ENCODE peak calls at places on chromosomes 2 and 18, in seven cellular contexts. B is brain microvascular endothelial cell; N is GM13976; G is activated CD4-positive, alpha-beta T cell treated with anti-CD3 and anti-CD28 coated beads, Interleukin-2, amount 50 U/mL, for 24 hours; D is T follicular helper cell; S is astrocyte of the spinal cord; Y is stimulated activated CD8-positive, alpha-beta memory T cell treated with anti-CD3 and anti-CD28 coated beads, Interleukin-15, amount 100 ng/mL, for 4 hours. U is an unnamed sample.
A peak's percentile ranks its signal among the peaks of the same experiment; 100 is the strongest.

GRCh38 chr18:58505181-58505580 is 123.7 kb downstream of the ALPK2 start:
- DNase-seq in S (no peak), B (no peak), Y (no peak), D (peak; percentile 11), G (no peak), N (no peak), U (no peak)

GRCh38 chr2:2586961-2587360 is 255.9 kb upstream of the MYT1L start:
- DNase-seq in S (no peak), N (no peak), G (no peak), D (no peak), B (no peak), Y (no peak), U (no peak)

GRCh38 chr2:5401258-5401657 is 290.9 kb upstream of the SOX11 start:
- DNase-seq in Y (no peak), S (peak; percentile 19), B (no peak), N (no peak), D (no peak), G (no peak), U (no peak)

GRCh38 chr2:152577611-152578010 is 139.7 kb downstream of the PRPF40A start:
- DNase-seq in N (no peak), G (no peak), S (peak; percentile 37), D (no peak), B (no peak), Y (no peak), U (no peak)

GRCh38 chr2:229578052-229578846 is 136.1 kb downstream of the DNER start:
- DNase-seq in G (no peak), N (no peak), Y (no peak), D (no peak), B (no peak), S (no peak), U (no peak)

GRCh38 chr2:74328074-74328473 is 15.1 kb downstream of the SLC4A5 start:
- DNase-seq in S (no peak), D (no peak), B (no peak), N (no peak), Y (no peak), G (no peak), U (peak; percentile 45)

GRCh38 chr2:56175779-56176178 is 8.0 kb upstream of the CCDC85A start:
- DNase-seq in D (no peak), G (no peak), N (no peak), Y (no peak), S (no peak), B (no peak), U (no peak)

GRCh38 chr2:202555354-202555753 is 79.4 kb upstream of the FAM117B start:
- DNase-seq in G (no peak), S (no peak), Y (no peak), N (no peak), D (no peak), B (no peak), U (no peak)

GRCh38 chr2:219409619-219410018 is 8.6 kb upstream of the DES start:
- DNase-seq in D (no peak), S (no peak), B (no peak), N (no peak), G (no peak), Y (no peak), U (no peak)

GRCh38 chr2:32697156-32697555 is 69.3 kb downstream of the TTC27 start:
- DNase-seq in D (no peak), Y (no peak), G (no peak), S (peak; percentile 82), N (no peak), B (no peak), U (no peak)

GRCh38 chr2:233068762-233069418 is 8.7 kb downstream of the INPP5D start:
- DNase-seq in B (no peak), S (no peak), Y (no peak), G (no peak), D (no peak), N (no peak), U (no peak)

GRCh38 chr2:50922506-50922905 is 109.4 kb downstream of the NRXN1 start:
- DNase-seq in S (no peak), Y (no peak), N (no peak), G (no peak), B (no peak), D (no peak), U (no peak)

GRCh38 chr2:128594953-128595677 is 276.4 kb upstream of the HS6ST1 start:
- DNase-seq in B (no peak), D (no peak), Y (no peak), G (no peak), S (no peak), N (no peak), U (peak; percentile 8)

GRCh38 chr2:148813603-148814065 is 61.4 kb upstream of the KIF5C start:
- DNase-seq in B (no peak), Y (peak; percentile 65), D (peak; percentile 18), G (peak; percentile 47), S (no peak), N (peak; percentile 89), U (peak; percentile 83)

GRCh38 chr18:54251606-54252400 is 17.5 kb upstream of the POLI start:
- DNase-seq in D (no peak), S (no peak), B (no peak), N (no peak), G (no peak), Y (no peak), U (no peak)

GRCh38 chr2:75610671-75611070 is 35.9 kb upstream of the MRPL19 start:
- DNase-seq in Y (no peak), S (no peak), G (no peak), D (no peak), N (no peak), B (no peak), U (no peak)

GRCh38 chr2:181626671-181627070 is 30.2 kb downstream of the CERKL start:
- DNase-seq in G (no peak), D (no peak), B (no peak), S (no peak), Y (no peak), N (no peak), U (no peak)

GRCh38 chr2:7886665-7887064 is 795.2 kb upstream of the ID2 start:
- DNase-seq in S (no peak), N (no peak), B (peak; percentile 14), D (no peak), Y (no peak), G (no peak), U (no peak)

GRCh38 chr18:31102941-31103340 is 720 bp upstream of the DSC2 start:
- DNase-seq in S (no peak), Y (no peak), B (no peak), G (no peak), D (no peak), N (no peak), U (no peak)

GRCh38 chr18:63207825-63208224 is 111.7 kb downstream of the BCL2 start:
- DNase-seq in D (no peak), G (no peak), S (no peak), B (no peak), Y (no peak), N (no peak), U (no peak)

GRCh38 chr2:217551229-217551909 is 451.4 kb downstream of the TNS1 start:
- DNase-seq in Y (no peak), S (peak; percentile 18), G (no peak), B (peak; percentile 53), D (no peak), N (no peak), U (no peak)

GRCh38 chr2:120132190-120132589 is 91.0 kb downstream of the TMEM185B start:
- DNase-seq in N (no peak), B (peak; percentile 75), D (no peak), G (no peak), S (peak; percentile 77), Y (no peak), U (no peak)

GRCh38 chr18:58497845-58498244 is 131.0 kb downstream of the ALPK2 start:
- DNase-seq in N (no peak), G (no peak), S (no peak), D (no peak), B (no peak), Y (no peak), U (no peak)

GRCh38 chr2:217953531-217953932 is 49.3 kb downstream of the TNS1 start:
- DNase-seq in Y (no peak), N (no peak), S (no peak), B (no peak), D (no peak), G (no peak), U (no peak)

GRCh38 chr18:961644-962355 is 57.1 kb downstream of the ADCYAP1 start:
- DNase-seq in Y (peak; percentile 3), N (peak; percentile 43), D (peak; percentile 10), B (peak; percentile 43), G (peak; percentile 7), S (peak; percentile 65), U (peak; percentile 85)

GRCh38 chr2:95024960-95025405 is 525 bp upstream of the MAL start:
- DNase-seq in N (no peak), S (no peak), B (no peak), D (no peak), G (no peak), Y (no peak), U (no peak)